ENCODE peak calls at places on chromosomes 12 and 14, in six cellular contexts. Q, O, I, P, Y and K are unnamed samples.
A peak's percentile ranks its signal among the peaks of the same experiment; 100 is the strongest.

GRCh38 chr14:32813401-32813800 is 125.3 kb upstream of the NPAS3 start:
- DNase-seq in Q (no peak), O (no peak), I (no peak), P (no peak), Y (no peak), K (no peak)

GRCh38 chr12:4438834-4439596 is 6.6 kb downstream of the FGF6 start:
- DNase-seq in Q (no peak), O (no peak), I (no peak), P (no peak), Y (no peak), K (peak; percentile 80)

GRCh38 chr12:43988838-43989560 is 153.1 kb downstream of the TMEM117 start:
- DNase-seq in Q (no peak), O (no peak), I (no peak), P (peak; percentile 17), Y (no peak), K (no peak)

GRCh38 chr14:76390621-76391020 is 14.7 kb downstream of the ESRRB start:
- DNase-seq in Q (no peak), O (no peak), I (no peak), P (no peak), Y (no peak), K (no peak)

GRCh38 chr12:82486524-82487235 is 128.4 kb downstream of the METTL25 start:
- DNase-seq in Q (no peak), O (no peak), I (no peak), P (no peak), Y (no peak), K (no peak)

GRCh38 chr12:1908758-1909157 is 9.7 kb downstream of the CACNA2D4 start:
- DNase-seq in Q (no peak), O (no peak), I (no peak), P (no peak), Y (no peak), K (no peak)

GRCh38 chr12:111434680-111435338 is 29.1 kb downstream of the SH2B3 start:
- DNase-seq in Q (no peak), O (no peak), I (no peak), P (peak; percentile 84), Y (no peak), K (no peak)

GRCh38 chr14:94445003-94445402 is 7.6 kb downstream of the SERPINA11 start:
- DNase-seq in Q (no peak), O (no peak), I (no peak), P (no peak), Y (no peak), K (no peak)

GRCh38 chr14:100617715-100618693 is 30.8 kb upstream of the BEGAIN start:
- DNase-seq in Q (peak; percentile 26), O (no peak), I (no peak), P (no peak), Y (no peak), K (peak; percentile 74)

GRCh38 chr12:29157486-29157946 is 8.4 kb downstream of the FAR2 start:
- DNase-seq in Q (no peak), O (no peak), I (no peak), P (no peak), Y (no peak), K (no peak)

GRCh38 chr12:124577374-124577773 is 10.0 kb upstream of the NCOR2 start:
- DNase-seq in Q (no peak), O (no peak), I (no peak), P (no peak), Y (no peak), K (no peak)

GRCh38 chr12:26555139-26555538 is 277.9 kb downstream of the ITPR2 start:
- DNase-seq in Q (no peak), O (no peak), I (no peak), P (no peak), Y (no peak), K (no peak)

GRCh38 chr12:26749781-26750180 is 83.2 kb downstream of the ITPR2 start:
- DNase-seq in Q (no peak), O (no peak), I (no peak), P (no peak), Y (no peak), K (no peak)

GRCh38 chr12:68189766-68190700 is 30.5 kb upstream of the IFNG start:
- DNase-seq in Q (no peak), O (no peak), I (no peak), P (no peak), Y (no peak), K (no peak)

GRCh38 chr12:32402170-32402569 is 2.8 kb downstream of the FGD4 start:
- DNase-seq in Q (no peak), O (no peak), I (no peak), P (no peak), Y (no peak), K (no peak)

GRCh38 chr14:95460647-95461478 is 55.6 kb downstream of the SYNE3 start:
- DNase-seq in Q (no peak), O (no peak), I (no peak), P (no peak), Y (no peak), K (no peak)

GRCh38 chr12:42776396-42776795 is 186.8 kb upstream of the PRICKLE1 start:
- DNase-seq in Q (no peak), O (no peak), I (no peak), P (no peak), Y (no peak), K (no peak)

GRCh38 chr14:90778468-90779255 is 37.6 kb downstream of the TTC7B start:
- DNase-seq in Q (no peak), O (no peak), I (no peak), P (no peak), Y (no peak), K (no peak)

DNA sequence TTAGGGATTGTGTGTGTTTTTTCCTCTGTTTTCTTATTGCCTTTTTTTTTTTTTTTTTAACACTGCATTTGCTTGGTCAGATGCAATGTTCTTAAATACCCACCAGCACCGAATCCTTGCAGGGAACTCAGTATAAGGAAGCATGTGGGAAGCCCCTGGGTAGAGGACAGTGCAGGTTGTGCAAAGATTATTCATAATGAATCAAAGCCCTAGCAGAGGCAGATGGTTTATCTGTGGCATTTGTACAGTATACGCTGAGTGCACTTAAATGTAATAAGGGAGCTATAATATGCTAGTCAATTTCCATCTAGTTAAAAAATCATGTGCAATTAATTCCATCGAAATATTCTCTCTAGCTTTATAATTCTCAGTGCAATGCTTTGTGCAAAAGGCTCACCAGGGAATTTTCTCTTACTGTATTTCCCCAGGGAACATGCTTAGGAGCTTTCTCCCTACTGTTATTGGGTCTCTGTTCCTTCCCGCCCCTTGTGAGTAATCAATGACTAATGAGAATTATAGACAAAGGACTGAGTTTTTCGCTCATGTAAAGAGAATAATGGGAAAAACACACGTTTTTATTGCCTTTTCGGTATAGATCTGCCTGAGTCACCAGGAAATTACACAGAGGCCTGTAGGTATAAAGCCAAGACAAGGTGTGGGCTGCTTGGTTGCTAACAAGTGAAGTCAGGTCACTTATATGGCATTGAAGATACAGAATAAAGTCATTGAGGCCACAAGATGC is 1214.3 kb upstream of the TMEM132C start:
- DNase-seq in Q (no peak), O (no peak), I (no peak), P (no peak), Y (no peak), K (no peak)
- TF ChIP-seq GABPA in Q (no peak), O (no peak), I (no peak), P (no peak), Y (no peak), K (no peak)

GRCh38 chr14:59254146-59254910 is 65.9 kb downstream of the DAAM1 start:
- DNase-seq in Q (peak; percentile 16), O (no peak), I (no peak), P (no peak), Y (no peak), K (no peak)
- TF ChIP-seq CTCF in Q (no peak), O (no peak), I (no peak), P (no peak), Y (no peak), K (no peak)

DNA sequence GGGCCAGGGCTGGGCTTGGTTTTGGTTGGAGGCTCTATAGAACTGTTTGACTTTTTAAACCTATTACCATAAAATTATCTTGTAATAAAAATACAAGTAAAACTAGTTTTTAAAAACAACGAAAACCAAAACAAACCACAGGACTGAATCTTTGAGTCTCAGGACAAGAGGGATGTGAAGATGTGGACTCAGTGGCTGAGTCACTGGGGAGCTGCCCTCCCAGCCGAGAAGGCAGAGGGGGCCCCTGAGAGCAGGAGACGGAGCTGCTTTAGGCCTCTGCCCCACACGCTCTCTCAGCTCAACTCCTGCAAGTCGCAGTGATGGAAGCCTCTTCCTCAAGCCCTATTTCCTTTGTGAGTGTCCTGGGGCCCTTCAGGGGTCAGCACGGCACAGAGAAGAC is 59.0 kb downstream of the CDC42BPB start:
- DNase-seq in Q (no peak), O (no peak), I (no peak), P (no peak), Y (no peak), K (no peak)
- TF ChIP-seq GABPA in Q (no peak), O (no peak), I (no peak), P (no peak), Y (no peak), K (no peak)

GRCh38 chr12:130504836-130505175 is 167.1 kb downstream of the PIWIL1 start:
- DNase-seq in Q (no peak), O (no peak), I (no peak), P (no peak), Y (no peak), K (no peak)
- TF ChIP-seq CTCF in Q (no peak), O (no peak), I (no peak), P (no peak), Y (no peak), K (no peak)

GRCh38 chr12:91817512-91817911 is 328.1 kb downstream of the BTG1 start:
- DNase-seq in Q (no peak), O (no peak), I (no peak), P (no peak), Y (no peak), K (no peak)

GRCh38 chr12:91811481-91812287 is 334.0 kb downstream of the BTG1 start:
- DNase-seq in Q (peak; percentile 22), O (peak; percentile 42), I (peak; percentile 54), P (peak; percentile 40), Y (no peak), K (peak; percentile 29)

GRCh38 chr12:91810077-91810476 is 335.6 kb downstream of the BTG1 start:
- DNase-seq in Q (no peak), O (no peak), I (no peak), P (no peak), Y (no peak), K (no peak)

GRCh38 chr12:91810531-91810930 is 335.1 kb downstream of the BTG1 start:
- DNase-seq in Q (no peak), O (no peak), I (no peak), P (no peak), Y (no peak), K (no peak)

DNA sequence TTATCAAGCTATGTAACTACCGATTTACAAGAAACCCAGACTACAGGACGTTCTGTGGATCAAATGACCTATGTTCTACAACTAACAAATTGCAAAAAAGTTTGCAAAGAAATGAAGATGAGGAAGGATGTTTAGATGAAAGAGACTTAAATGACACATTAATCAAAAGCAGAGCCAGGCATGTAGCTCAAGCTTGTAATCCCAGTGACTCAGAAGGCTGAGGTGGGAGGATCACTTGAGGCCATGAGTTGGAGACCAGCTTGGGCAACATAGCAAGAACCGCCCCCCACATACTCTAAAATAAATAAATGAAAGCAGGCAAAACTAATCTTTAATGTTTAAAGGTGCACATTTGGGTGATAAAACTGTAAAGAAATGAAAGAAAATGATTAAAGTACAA is 331.9 kb downstream of the BTG1 start:
- DNase-seq in Q (no peak), O (no peak), I (no peak), P (no peak), Y (no peak), K (no peak)
- TF ChIP-seq GABPA in Q (no peak), O (no peak), I (no peak), P (no peak), Y (no peak), K (no peak)